ENCODE peak calls at places on chromosome 4, in four cellular contexts. G is foreskin fibroblast, E is body of pancreas, D is HEK293T. M is an unnamed sample.

GRCh38 chr4:1992468-1993168 is 16.2 kb downstream of the NELFA start:
- DNase-seq in G (no peak), E (no peak), D (no peak), M (no peak)

GRCh38 chr4:87853108-87853507 is 20.3 kb downstream of the MEPE start:
- DNase-seq in G (peak; percentile 61), E (no peak), D (peak; percentile 19), M (no peak)

GRCh38 chr4:61555789-61556188 is 355.7 kb downstream of the ADGRL3 start:
- DNase-seq in G (peak; percentile 14), E (no peak), D (no peak), M (no peak)

GRCh38 chr4:38138363-38138762 is 178.2 kb downstream of the PTTG2 start:
- DNase-seq in G (no peak), E (no peak), D (no peak), M (no peak)

GRCh38 chr4:126851391-126851790 is 781.4 kb upstream of the INTU start:
- DNase-seq in G (peak; percentile 37), E (no peak), D (no peak), M (no peak)

GRCh38 chr4:87042986-87043820 is 108.4 kb downstream of the AFF1 start:
- DNase-seq in G (no peak), E (no peak), D (no peak), M (no peak)

GRCh38 chr4:4889781-4890180 is 30.3 kb downstream of the MSX1 start:
- DNase-seq in G (no peak), E (no peak), D (no peak), M (no peak)

GRCh38 chr4:26424838-26425237 is 65.4 kb downstream of the CCKAR start:
- DNase-seq in G (no peak), E (no peak), D (no peak), M (no peak)

GRCh38 chr4:1596393-1596792 is 87.7 kb downstream of the FAM53A start:
- DNase-seq in G (no peak), E (no peak), D (no peak), M (no peak)

GRCh38 chr4:107645604-107646003 is 74.4 kb downstream of the PAPSS1 start:
- DNase-seq in G (no peak), E (no peak), D (no peak), M (no peak)

GRCh38 chr4:100367451-100367850 is 150.4 kb downstream of the EMCN start:
- DNase-seq in G (no peak), E (no peak), D (no peak), M (no peak)

GRCh38 chr4:4271912-4272311 is 18.0 kb downstream of the LYAR start:
- DNase-seq in G (peak; percentile 61), E (no peak), D (no peak), M (no peak)

GRCh38 chr4:159413252-159413941 is 310.5 kb downstream of the RAPGEF2 start:
- DNase-seq in G (no peak), E (no peak), D (no peak), M (no peak)

GRCh38 chr4:152540293-152540674 is 4.4 kb upstream of the FBXW7 start:
- DNase-seq in G (no peak), E (no peak), D (no peak), M (no peak)

GRCh38 chr4:94488667-94489066 is 36.9 kb downstream of the PDLIM5 start:
- DNase-seq in G (peak; percentile 79), E (no peak), D (no peak), M (no peak)

GRCh38 chr4:103244251-103244650 is 46.1 kb upstream of the CENPE start:
- DNase-seq in G (no peak), E (no peak), D (no peak), M (no peak)

GRCh38 chr4:7416745-7417432 is 17.8 kb downstream of the PSAPL1 start:
- DNase-seq in G (no peak), E (no peak), D (no peak), M (no peak)

GRCh38 chr4:93828332-93828829 is at the start of gene ATOH1:
- DNase-seq in G (peak; percentile 21), E (peak; percentile 46), D (peak; percentile 68), M (no peak)

GRCh38 chr4:142875117-142875516 is 29.0 kb upstream of the INPP4B start:
- DNase-seq in G (no peak), E (no peak), D (no peak), M (no peak)

GRCh38 chr4:149709640-149710039 is 106.0 kb downstream of the IQCM start:
- DNase-seq in G (peak; percentile 11), E (no peak), D (no peak), M (no peak)

GRCh38 chr4:105569014-105569850 is 16.8 kb downstream of the ARHGEF38 start:
- DNase-seq in G (no peak), E (no peak), D (no peak), M (no peak)

GRCh38 chr4:156128616-156129015 is 174.9 kb upstream of the CTSO start:
- DNase-seq in G (no peak), E (no peak), D (no peak), M (no peak)

M was measured in CD8-positive, alpha-beta T cell.